ENCODE peak calls at places on chromosomes 16 and 17, in ten cellular contexts. A, F, J, H, L, Y, O, E, B and T are unnamed samples. For H3K4me1, the result is how much of the 10 kb centered on the place peaks cover.

GRCh38 chr16:4053663-4054479 is 62.4 kb downstream of the ADCY9 start:
- DNase-seq in F (no peak), B (peak), E (peak), Y (peak), H (peak), J (peak), A (peak), L (no peak), O (no peak), T (no peak)

GRCh38 chr16:67652578-67653130 is 7.4 kb downstream of the ACD start:
- DNase-seq in E (no peak), Y (no peak), J (no peak), L (no peak), A (no peak), O (no peak), B (peak), F (peak), H (no peak), T (no peak)

GRCh38 chr17:74153821-74154430 is 49.6 kb upstream of the RPL38 start:
- DNase-seq in Y (no peak), B (no peak), A (no peak), E (no peak), J (no peak), H (no peak), F (no peak), O (no peak), L (no peak), T (no peak)

GRCh38 chr16:49341706-49342105 is 31.9 kb upstream of the C16orf78 start:
- DNase-seq in B (no peak), F (no peak), A (no peak), H (no peak), Y (no peak), O (no peak), L (no peak), J (no peak), E (no peak), T (no peak)

GRCh38 chr17:57761887-57762286 is 16.8 kb upstream of the CCDC182 start:
- DNase-seq in A (no peak), O (no peak), H (no peak), B (no peak), F (no peak), L (no peak), J (no peak), Y (no peak), E (no peak), T (no peak)

GRCh38 chr17:66491213-66491612 is 188.8 kb downstream of the PRKCA start:
- DNase-seq in L (no peak), J (no peak), F (no peak), H (no peak), E (no peak), A (no peak), Y (no peak), B (no peak), O (no peak), T (no peak)

GRCh38 chr16:87713469-87714229 is 52.1 kb downstream of the KLHDC4 start:
- DNase-seq in H (no peak), A (no peak), O (no peak), Y (no peak), L (peak), F (no peak), E (no peak), J (no peak), B (no peak), T (no peak)

GRCh38 chr16:69928856-69929400 is 22.2 kb upstream of the CLEC18A start:
- DNase-seq in Y (no peak), H (peak), L (no peak), B (no peak), A (no peak), J (no peak), F (no peak), O (no peak), E (no peak), T (no peak)

GRCh38 chr17:31549121-31549524 is 157.6 kb downstream of the RAB11FIP4 start:
- DNase-seq in E (no peak), L (no peak), A (no peak), J (peak), B (no peak), Y (no peak), H (no peak), F (no peak), O (peak), T (peak)

GRCh38 chr17:72588961-72589360 is 468.1 kb downstream of the SOX9 start:
- DNase-seq in H (peak), A (peak), J (no peak), E (peak), O (no peak), Y (peak), F (peak), B (peak), L (no peak), T (peak)

GRCh38 chr16:84739349-84740124 is 39.7 kb downstream of the USP10 start:
- DNase-seq in J (no peak), B (no peak), A (peak), L (no peak), H (no peak), E (no peak), O (no peak), Y (no peak), F (no peak), T (no peak)

GRCh38 chr16:13852827-13853226 is 67.1 kb upstream of the ERCC4 start:
- DNase-seq in H (no peak), B (no peak), L (no peak), A (no peak), E (no peak), Y (no peak), F (no peak), J (no peak), O (no peak), T (no peak)

GRCh38 chr17:7579839-7580630 is 597 bp downstream of the CD68 start:
- DNase-seq in F (no peak), L (no peak), H (no peak), A (no peak), O (no peak), E (no peak), Y (no peak), B (no peak), J (no peak), T (peak)

GRCh38 chr16:75938818-75939217 is 212.5 kb upstream of the CPHXL start:
- DNase-seq in O (no peak), L (no peak), E (no peak), F (no peak), J (no peak), B (no peak), Y (no peak), A (no peak), H (no peak), T (no peak)

DNA sequence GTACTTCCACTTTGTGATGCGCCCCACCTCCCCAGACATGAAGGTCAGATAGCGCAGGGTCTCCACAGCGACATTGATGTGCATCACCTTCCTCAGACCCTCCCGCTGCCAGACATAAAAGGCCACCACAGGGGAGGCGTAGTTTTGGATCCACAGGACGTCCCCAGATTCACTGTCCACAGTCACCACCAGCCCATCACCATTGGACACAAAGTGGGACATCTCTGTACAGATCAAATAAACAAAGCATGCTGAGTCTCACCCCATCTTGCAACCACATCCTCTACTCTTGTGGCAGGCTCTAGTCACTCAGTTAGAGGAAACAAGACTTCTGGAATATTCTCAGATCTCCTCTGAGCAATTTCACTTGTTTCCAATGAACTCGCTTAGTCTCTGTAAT is 46.3 kb upstream of the ICAM2 start:
- DNase-seq in J (no peak), B (no peak), E (no peak), A (no peak), O (no peak), H (no peak), Y (no peak), L (peak), F (no peak), T (peak)
- H3K4me1 ChIP-seq in J (under half), B (under half), E (under half), A (under half), O (under half), H (under half), Y (under half), L (half or more), F (under half), T (under half)

DNA sequence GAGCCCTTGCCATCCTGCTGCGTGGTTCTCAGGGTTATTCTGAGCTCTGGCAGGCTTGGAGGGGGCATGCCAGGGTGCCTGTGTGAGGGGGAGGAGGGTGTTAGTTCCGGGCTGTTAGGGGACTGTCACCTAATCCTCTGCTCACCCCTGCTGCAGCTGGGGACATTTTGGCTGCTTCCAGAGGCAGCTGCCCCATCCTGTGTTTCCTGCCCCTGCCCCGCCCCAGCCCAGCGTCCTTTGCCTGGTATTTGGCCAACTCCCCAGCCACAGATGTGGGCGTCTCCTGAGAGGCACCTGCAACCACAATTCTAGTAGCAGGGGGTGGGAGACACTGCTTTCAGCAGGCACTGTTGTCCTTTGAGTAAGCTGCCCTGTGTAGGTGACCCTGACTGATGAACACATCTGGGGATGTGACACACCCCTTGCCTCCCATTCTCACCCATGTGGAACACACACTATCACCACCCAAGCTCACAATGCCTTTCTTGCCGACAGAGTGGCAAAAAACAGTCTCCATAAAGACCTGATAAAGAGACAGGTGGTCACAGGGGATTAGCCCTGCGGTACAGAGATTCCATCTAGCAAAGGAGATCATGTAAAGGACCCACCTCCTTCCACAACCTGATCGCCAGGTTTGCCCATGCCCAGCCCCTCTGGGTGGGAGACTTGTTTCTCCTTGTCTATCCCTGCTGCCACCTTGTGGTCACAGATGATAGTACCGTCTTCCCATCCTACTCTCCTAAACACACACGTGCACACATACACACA is at the start of gene CHRNE:
- DNase-seq in E (peak), L (peak), F (no peak), Y (peak), O (peak), J (peak), B (peak), H (peak), A (peak), T (peak)
- H3K4me3 ChIP-seq in E (no peak), L (peak), F (no peak), Y (no peak), O (no peak), J (no peak), B (no peak), H (peak), A (no peak), T (no peak)

GRCh38 chr16:27226476-27226875 is 23.1 kb downstream of the KDM8 start:
- DNase-seq in B (peak), O (no peak), J (no peak), H (peak), F (peak), E (peak), Y (no peak), L (no peak), A (no peak), T (peak)
- H3K4me1 ChIP-seq in B (half or more), O (under half), J (under half), H (under half), F (under half), E (under half), Y (under half), L (under half), A (under half), T (under half)

GRCh38 chr16:741986-742629 is 1.3 kb upstream of the CIAO3 start:
- DNase-seq in L (no peak), H (no peak), F (no peak), B (no peak), A (no peak), J (peak), E (no peak), Y (no peak), O (no peak), T (no peak)

GRCh38 chr16:740764-741505 is at the start of gene CIAO3:
- DNase-seq in A (peak), B (peak), O (peak), J (peak), H (peak), E (peak), F (peak), Y (peak), L (peak), T (peak)

GRCh38 chr16:740459-740763 is 386 bp downstream of the CIAO3 start:
- DNase-seq in L (no peak), A (no peak), B (no peak), H (peak), O (no peak), J (no peak), E (no peak), F (no peak), Y (peak), T (no peak)

GRCh38 chr16:736936-737481 is 3.8 kb downstream of the CIAO3 start:
- DNase-seq in O (no peak), E (no peak), Y (no peak), F (no peak), B (no peak), L (no peak), H (no peak), A (no peak), J (no peak), T (no peak)

DNA sequence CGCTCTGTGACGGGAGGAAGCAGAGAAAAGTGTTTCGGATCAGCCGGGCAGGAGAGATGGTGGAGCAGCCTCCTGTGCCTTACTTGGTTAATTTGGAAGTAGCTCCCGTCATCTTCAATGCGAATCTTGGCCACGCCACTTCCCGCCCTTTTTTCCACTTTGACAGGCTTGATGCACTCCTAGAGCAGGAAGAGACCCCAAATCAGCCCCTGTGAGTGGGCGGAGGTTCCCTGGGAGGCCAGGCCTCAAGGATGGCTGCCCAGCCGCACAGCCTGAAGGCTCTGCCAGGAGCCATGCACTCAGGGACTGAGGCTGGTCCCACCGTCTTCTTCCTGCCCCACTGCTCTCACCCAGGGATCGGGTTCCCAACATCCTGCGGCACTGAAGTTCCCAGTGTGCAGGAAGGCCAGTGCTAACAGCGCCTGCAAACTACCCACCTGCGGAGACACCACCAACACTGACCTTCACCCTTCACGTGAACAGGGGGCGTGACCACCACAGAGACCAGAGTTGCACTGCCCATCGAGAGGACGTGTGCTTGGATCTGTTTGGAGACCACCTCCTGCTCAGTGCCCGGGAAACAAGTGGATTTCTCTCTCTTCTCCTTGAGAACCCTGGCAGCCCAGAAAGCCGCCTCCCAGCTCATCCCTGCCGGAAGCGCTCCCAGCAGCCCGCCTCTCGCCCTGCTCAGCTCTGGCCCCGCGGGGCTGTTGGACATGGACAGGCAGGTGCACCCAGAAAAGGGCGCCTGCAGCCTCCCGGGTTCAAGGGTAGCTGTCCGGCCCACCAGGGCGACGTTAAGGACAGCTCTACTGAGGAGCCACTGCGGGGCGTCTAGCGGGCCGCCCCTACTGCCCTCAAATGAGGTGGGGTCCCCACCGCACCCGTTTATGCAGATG is 988 bp downstream of the CIAO3 start:
- DNase-seq in A (no peak), H (no peak), O (no peak), Y (no peak), F (no peak), B (no peak), L (no peak), J (peak), E (peak), T (no peak)
- H3K4me3 ChIP-seq in A (peak), H (peak), O (peak), Y (peak), F (peak), B (peak), L (peak), J (peak), E (peak), T (peak)

DNA sequence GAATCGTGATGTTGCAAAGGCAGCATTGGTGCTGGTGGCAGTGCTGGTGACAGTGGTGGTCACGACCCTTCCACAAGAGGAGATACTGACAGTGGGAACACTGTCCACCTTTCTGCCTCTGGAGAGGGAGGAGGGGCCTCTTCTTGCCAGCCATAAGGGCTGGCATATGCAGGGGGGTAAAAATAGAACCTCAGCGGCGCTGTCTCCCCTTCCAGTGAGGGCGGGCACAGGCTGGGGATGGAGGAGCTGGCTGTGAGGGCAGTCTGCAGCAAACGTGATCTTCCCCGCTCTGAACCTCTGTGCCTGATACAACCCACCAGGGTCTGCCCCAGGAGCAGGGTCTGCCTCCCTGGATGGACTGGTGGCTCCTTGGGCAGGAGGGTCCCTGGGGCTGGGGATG is 3.4 kb downstream of the RAP1GAP2 start:
- DNase-seq in A (no peak), B (no peak), L (no peak), Y (no peak), H (no peak), F (no peak), J (no peak), O (no peak), E (no peak), T (no peak)
- H3K4me1 ChIP-seq in A (under half), B (under half), L (under half), Y (under half), H (under half), F (under half), J (under half), O (under half), E (under half), T (under half)

GRCh38 chr17:48718781-48719641 is 3.3 kb downstream of the PRAC1 start:
- DNase-seq in J (no peak), A (no peak), L (no peak), B (no peak), F (peak), O (no peak), Y (no peak), H (no peak), E (peak), T (no peak)
- H3K4me3 ChIP-seq in J (no peak), A (no peak), L (no peak), B (no peak), F (no peak), O (no peak), Y (peak), H (no peak), E (peak), T (no peak)